ENCODE peak calls at places on chromosomes 6 and 20, in four cellular contexts. P is GM23338, T is H1, N is endothelial cell. X is an unnamed sample.

GRCh38 chr6:4010035-4010434 is 68.9 kb downstream of the FAM217A start:
- DNase-seq in N (no peak), P (no peak), T (no peak), X (no peak)

GRCh38 chr6:73236147-73236750 is 11.0 kb upstream of the KHDC1L start:
- DNase-seq in P (no peak), N (no peak), T (no peak), X (no peak)

GRCh38 chr6:3454206-3455016 is 2.4 kb downstream of the SLC22A23 start:
- DNase-seq in N (no peak), T (no peak), P (no peak), X (no peak)

GRCh38 chr6:149924206-149924932 is 1.4 kb upstream of the RAET1G start:
- DNase-seq in P (no peak), N (no peak), T (no peak), X (no peak)

GRCh38 chr6:903746-904145 is 210.8 kb upstream of the EXOC2 start:
- DNase-seq in P (no peak), T (no peak), N (no peak), X (no peak)

GRCh38 chr20:50568549-50568942 is 58.4 kb downstream of the PTPN1 start:
- DNase-seq in T (no peak), P (no peak), N (no peak), X (no peak)

GRCh38 chr20:49483018-49483705 is 694 bp upstream of the KCNB1 start:
- DNase-seq in P (peak; percentile 60), T (peak; percentile 21), N (no peak), X (no peak)

GRCh38 chr6:154399097-154399496 is 42.5 kb upstream of the IPCEF1 start:
- DNase-seq in P (no peak), T (no peak), N (no peak), X (no peak)

GRCh38 chr20:62914970-62915457 is 11.3 kb downstream of the DIDO1 start:
- DNase-seq in T (no peak), N (peak; percentile 65), P (peak; percentile 89), X (no peak)

GRCh38 chr6:45478235-45478634 is 100.5 kb upstream of the SUPT3H start:
- DNase-seq in N (no peak), T (no peak), P (no peak), X (no peak)

GRCh38 chr6:73565767-73566485 is 45.1 kb upstream of the EEF1A1 start:
- DNase-seq in T (peak; percentile 67), N (no peak), P (peak; percentile 96), X (no peak)

GRCh38 chr6:137233561-137234504 is 14.6 kb upstream of the IFNGR1 start:
- DNase-seq in T (no peak), P (no peak), N (no peak), X (no peak)

GRCh38 chr6:21915707-21916399 is 322.3 kb downstream of the SOX4 start:
- DNase-seq in N (no peak), T (no peak), P (no peak), X (no peak)

GRCh38 chr6:133697666-133698065 is 191.2 kb upstream of the TCF21 start:
- DNase-seq in N (no peak), T (no peak), P (no peak), X (no peak)

GRCh38 chr20:54256202-54256601 is 48.3 kb downstream of the PFDN4 start:
- DNase-seq in T (no peak), N (no peak), P (no peak), X (no peak)

GRCh38 chr6:162313922-162314660 is 413.5 kb downstream of the PRKN start:
- DNase-seq in N (no peak), T (no peak), P (no peak), X (no peak)

GRCh38 chr20:3847419-3847940 is 846 bp downstream of the MAVS start:
- DNase-seq in N (no peak), P (no peak), T (no peak), X (no peak)

DNA sequence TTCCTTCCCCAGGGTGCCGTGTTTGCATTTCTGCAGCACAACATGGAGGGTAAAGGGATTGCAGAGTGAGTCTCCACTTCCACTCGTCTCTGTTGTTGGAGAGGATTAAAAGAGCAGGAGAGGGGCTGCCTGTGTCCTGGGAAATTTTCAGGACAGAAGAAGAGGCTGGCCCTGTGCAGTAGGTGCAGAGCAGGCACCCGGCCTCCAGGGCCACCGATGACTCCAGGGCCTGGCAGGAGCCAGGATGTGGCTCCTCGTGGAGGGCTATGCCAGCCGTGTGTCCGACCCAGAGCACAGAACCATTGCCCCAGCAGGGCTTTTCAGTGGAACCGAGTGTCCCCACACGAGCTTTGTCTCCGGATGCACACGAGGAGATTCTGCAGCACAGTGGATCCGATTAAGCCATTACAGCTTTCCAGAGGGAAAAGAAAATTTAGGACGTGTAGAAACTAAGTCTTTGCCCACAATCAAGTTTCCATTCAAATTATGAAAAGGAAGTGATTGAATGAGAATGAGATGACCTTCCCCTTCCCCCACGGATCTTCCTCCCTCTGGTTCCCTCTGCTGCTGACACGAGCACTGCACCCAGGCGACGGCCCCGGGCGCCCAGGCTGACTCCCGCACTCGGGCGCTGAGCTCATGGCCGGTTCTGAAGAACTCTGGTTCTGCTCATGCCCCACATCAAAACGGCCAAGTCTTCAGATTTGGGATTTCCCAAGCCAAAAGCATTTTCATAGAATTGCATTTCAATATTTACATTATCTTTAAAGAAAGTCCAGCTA is 43.1 kb upstream of the UNC93A start:
- DNase-seq in T (no peak), N (no peak), P (peak; percentile 69), X (no peak)
- TF ChIP-seq CTCF in T (peak; percentile 55), N (no peak), P (no peak), X (no peak)

GRCh38 chr6:41452763-41453162 is 93.4 kb upstream of the FOXP4 start:
- DNase-seq in N (no peak), P (no peak), T (no peak), X (no peak)

GRCh38 chr6:41449399-41450245 is 96.6 kb upstream of the FOXP4 start:
- DNase-seq in T (no peak), P (no peak), N (no peak), X (no peak)

GRCh38 chr6:41450581-41450980 is 95.6 kb upstream of the FOXP4 start:
- DNase-seq in N (no peak), P (no peak), T (no peak), X (no peak)

GRCh38 chr6:41451515-41452163 is 94.5 kb upstream of the FOXP4 start:
- DNase-seq in P (no peak), T (no peak), N (no peak), X (no peak)

GRCh38 chr6:41451039-41451438 is 95.1 kb upstream of the FOXP4 start:
- DNase-seq in N (peak; percentile 39), T (no peak), P (peak; percentile 68), X (peak; percentile 57)
- TF ChIP-seq CTCF in N (no peak), T (peak; percentile 53), P (peak; percentile 37), X (no peak)

DNA sequence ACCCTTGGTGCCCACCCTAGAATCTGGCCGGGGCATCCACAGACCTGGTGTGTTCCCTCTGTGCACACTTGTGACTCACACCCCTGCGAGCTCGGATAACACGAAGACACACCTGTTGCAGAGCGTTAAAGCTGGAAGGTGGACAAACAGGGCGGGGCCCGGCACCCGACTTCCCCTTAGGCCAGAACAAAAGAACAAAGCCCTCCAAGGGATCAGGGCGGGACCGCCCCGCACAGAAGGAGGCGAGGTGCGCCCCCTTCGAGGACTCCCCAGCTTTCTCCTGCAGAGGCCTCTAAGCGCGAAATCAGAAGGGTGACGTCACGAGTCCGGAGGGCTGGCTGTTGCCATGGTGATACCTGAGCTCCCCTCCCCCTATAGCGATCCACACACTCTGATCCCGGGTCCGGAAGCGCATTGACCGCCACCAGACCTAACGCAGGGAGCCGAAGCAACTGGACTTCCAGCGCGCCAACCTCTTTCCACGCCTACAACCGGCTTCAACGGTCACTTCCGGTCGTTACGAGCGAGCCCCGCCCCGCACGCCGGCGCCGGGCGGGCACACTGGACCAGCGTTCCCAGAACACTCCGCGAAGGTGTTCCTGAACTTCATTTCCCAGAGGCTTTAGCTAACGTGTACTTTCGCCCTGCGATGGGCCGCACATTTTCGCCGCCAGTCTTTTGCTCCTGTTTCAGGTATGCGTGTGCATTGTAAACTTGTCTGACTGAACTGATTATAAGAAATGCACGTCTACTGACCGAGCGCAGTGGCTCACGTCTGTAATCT is at the start of gene ZNF184:
- DNase-seq in N (peak; percentile 96), T (peak; percentile 98), P (peak; percentile 99), X (peak; percentile 91)
- TF ChIP-seq CTCF in N (no peak), T (no peak), P (peak; percentile 12), X (no peak)

GRCh38 chr6:6694368-6694780 is 105.9 kb downstream of the LY86 start:
- DNase-seq in P (peak; percentile 69), N (no peak), T (no peak), X (no peak)
- TF ChIP-seq CTCF in P (peak; percentile 50), N (no peak), T (peak; percentile 61), X (no peak)

GRCh38 chr20:44750081-44750805 is 4.6 kb downstream of the KCNK15 start:
- DNase-seq in P (peak; percentile 56), T (no peak), N (no peak), X (no peak)
- TF ChIP-seq CTCF in P (peak; percentile 50), T (peak; percentile 79), N (no peak), X (no peak)

GRCh38 chr6:109626311-109626710 is 64.7 kb downstream of the AK9 start:
- DNase-seq in N (no peak), T (no peak), P (no peak), X (no peak)
- TF ChIP-seq CTCF in N (no peak), T (no peak), P (no peak), X (no peak)

DNA sequence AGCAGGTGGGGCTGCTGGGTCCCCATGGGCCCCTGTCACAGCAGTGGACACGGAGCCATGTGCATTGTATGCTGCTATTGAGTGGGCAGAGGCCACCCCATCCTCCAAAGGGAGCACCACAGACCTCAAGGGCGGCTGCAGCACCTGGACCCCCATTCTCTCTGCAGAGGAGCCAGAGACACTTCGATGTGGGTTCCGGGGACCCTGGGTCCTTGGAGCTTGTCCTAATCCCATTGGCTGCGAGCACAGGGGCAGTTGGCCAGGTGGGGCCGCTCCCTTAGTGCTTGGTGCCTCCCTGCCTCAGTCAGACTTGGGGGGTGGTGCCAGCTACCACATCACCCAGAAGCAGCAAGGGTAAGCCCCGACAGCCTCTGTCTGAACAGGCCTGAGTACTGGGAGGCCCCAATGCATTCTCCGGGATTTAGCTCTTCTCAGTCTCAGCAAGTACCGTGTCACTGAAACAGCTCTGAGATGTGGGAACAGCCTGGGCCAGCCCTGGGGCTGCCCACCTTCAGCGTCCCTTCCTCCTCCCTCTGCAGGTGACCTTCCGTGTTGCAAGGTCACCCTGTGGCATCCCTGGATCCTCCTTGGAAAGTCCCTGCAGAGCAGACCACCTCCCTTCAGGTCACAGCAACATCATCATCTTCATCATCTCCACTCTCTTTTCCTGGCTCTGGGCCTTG is 73.9 kb downstream of the GINS1 start:
- DNase-seq in T (no peak), N (no peak), P (no peak), X (no peak)
- TF ChIP-seq CTCF in T (peak; percentile 12), N (no peak), P (no peak), X (no peak)

DNA sequence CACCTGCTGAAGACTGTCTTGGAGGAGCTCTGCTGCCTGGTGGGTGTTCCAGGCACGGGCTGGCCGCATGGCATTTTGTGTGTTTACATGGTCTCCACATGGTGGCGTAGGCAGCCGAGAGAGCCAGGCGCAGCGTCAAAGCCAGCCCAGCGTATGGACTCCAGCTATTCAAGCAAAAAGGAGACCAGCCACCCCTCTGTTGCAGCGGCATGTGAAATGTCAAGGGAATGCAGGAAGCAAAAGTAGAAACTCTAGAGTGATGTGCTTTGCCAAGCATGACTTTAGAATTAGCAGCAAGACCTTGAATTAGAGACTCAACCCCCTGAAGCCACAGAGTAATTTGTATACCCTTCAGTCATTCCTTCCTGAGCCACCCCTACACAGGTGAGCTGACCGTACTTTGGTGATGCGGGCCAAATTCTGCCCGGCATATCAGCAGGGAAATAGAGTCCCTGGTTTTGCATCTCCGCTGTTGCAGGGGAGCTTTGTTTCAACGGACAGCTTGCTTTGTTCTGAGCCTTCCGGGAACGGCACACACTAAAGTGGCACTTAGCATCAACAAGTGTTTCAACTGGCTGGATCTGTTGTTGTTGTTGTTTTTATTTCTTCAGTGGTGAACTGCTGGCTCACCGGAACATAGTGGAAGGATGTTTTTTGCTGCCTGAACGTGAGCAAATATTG is 48.5 kb downstream of the FNDC1 start:
- DNase-seq in N (peak; percentile 65), P (peak; percentile 90), T (peak; percentile 58), X (peak; percentile 74)
- TF ChIP-seq CTCF in N (no peak), P (peak; percentile 58), T (peak; percentile 55), X (peak; percentile 60)

X was measured in GM13976.